ENCODE peak calls at places on chromosome X, in eight cellular contexts. One of them, this sample, is unnamed.

GRCh38 chrX:125628435-125628834 is 308.8 kb downstream of the TEX13C start:
- DNase-seq in sciatic nerve: no peak
- DNase-seq in Right ventricle myocardium superior: no peak
- DNase-seq in mammary epithelial cell: no peak
- DNase-seq in smooth muscle cell of the brain vasculature: no peak
- DNase-seq in islet precursor cell: no peak
- DNase-seq in thoracic aorta: no peak
- DNase-seq in trophoblast cell: no peak
- DNase-seq in this sample: no peak

GRCh38 chrX:65488496-65488895 is 46.1 kb downstream of the LAS1L start:
- DNase-seq in Right ventricle myocardium superior: no peak
- DNase-seq in smooth muscle cell of the brain vasculature: no peak
- DNase-seq in mammary epithelial cell: no peak
- DNase-seq in thoracic aorta: no peak
- DNase-seq in sciatic nerve: no peak
- DNase-seq in trophoblast cell: peak; percentile 64
- DNase-seq in islet precursor cell: no peak
- DNase-seq in this sample: no peak

GRCh38 chrX:133847595-133847994 is 137.8 kb downstream of the GPC3 start:
- DNase-seq in thoracic aorta: no peak
- DNase-seq in trophoblast cell: no peak
- DNase-seq in mammary epithelial cell: no peak
- DNase-seq in Right ventricle myocardium superior: no peak
- DNase-seq in sciatic nerve: no peak
- DNase-seq in smooth muscle cell of the brain vasculature: no peak
- DNase-seq in islet precursor cell: no peak
- DNase-seq in this sample: no peak

GRCh38 chrX:31459361-31459760 is 387.5 kb upstream of the FTHL17 start:
- DNase-seq in trophoblast cell: no peak
- DNase-seq in Right ventricle myocardium superior: no peak
- DNase-seq in thoracic aorta: no peak
- DNase-seq in smooth muscle cell of the brain vasculature: no peak
- DNase-seq in mammary epithelial cell: no peak
- DNase-seq in islet precursor cell: no peak
- DNase-seq in sciatic nerve: no peak
- DNase-seq in this sample: no peak

GRCh38 chrX:68757331-68757730 is 71.5 kb upstream of the EFNB1 start:
- DNase-seq in thoracic aorta: no peak
- DNase-seq in mammary epithelial cell: no peak
- DNase-seq in smooth muscle cell of the brain vasculature: no peak
- DNase-seq in trophoblast cell: no peak
- DNase-seq in islet precursor cell: peak; percentile 18
- DNase-seq in sciatic nerve: no peak
- DNase-seq in Right ventricle myocardium superior: no peak
- DNase-seq in this sample: no peak

GRCh38 chrX:1528186-1528883 is 8.7 kb downstream of the P2RY8 start:
- DNase-seq in mammary epithelial cell: no peak
- DNase-seq in Right ventricle myocardium superior: no peak
- DNase-seq in trophoblast cell: no peak
- DNase-seq in islet precursor cell: no peak
- DNase-seq in sciatic nerve: no peak
- DNase-seq in smooth muscle cell of the brain vasculature: no peak
- DNase-seq in thoracic aorta: no peak
- DNase-seq in this sample: peak; percentile 28

GRCh38 chrX:142616636-142617035 is 409.1 kb upstream of the SPANXN4 start:
- DNase-seq in mammary epithelial cell: no peak
- DNase-seq in sciatic nerve: no peak
- DNase-seq in smooth muscle cell of the brain vasculature: no peak
- DNase-seq in islet precursor cell: no peak
- DNase-seq in Right ventricle myocardium superior: no peak
- DNase-seq in thoracic aorta: no peak
- DNase-seq in trophoblast cell: no peak
- DNase-seq in this sample: no peak

GRCh38 chrX:40326186-40326965 is 228.6 kb upstream of the BCOR start:
- DNase-seq in Right ventricle myocardium superior: no peak
- DNase-seq in mammary epithelial cell: peak; percentile 28
- DNase-seq in sciatic nerve: no peak
- DNase-seq in islet precursor cell: peak; percentile 14
- DNase-seq in smooth muscle cell of the brain vasculature: no peak
- DNase-seq in trophoblast cell: no peak
- DNase-seq in thoracic aorta: no peak
- DNase-seq in this sample: no peak

GRCh38 chrX:124981420-124981819 is 338.3 kb upstream of the TEX13C start:
- DNase-seq in trophoblast cell: no peak
- DNase-seq in Right ventricle myocardium superior: no peak
- DNase-seq in smooth muscle cell of the brain vasculature: no peak
- DNase-seq in thoracic aorta: no peak
- DNase-seq in mammary epithelial cell: no peak
- DNase-seq in sciatic nerve: no peak
- DNase-seq in islet precursor cell: no peak
- DNase-seq in this sample: no peak

GRCh38 chrX:28158019-28158777 is 176.9 kb upstream of the DCAF8L1 start:
- DNase-seq in islet precursor cell: no peak
- DNase-seq in Right ventricle myocardium superior: no peak
- DNase-seq in sciatic nerve: no peak
- DNase-seq in mammary epithelial cell: no peak
- DNase-seq in trophoblast cell: no peak
- DNase-seq in thoracic aorta: no peak
- DNase-seq in smooth muscle cell of the brain vasculature: no peak
- DNase-seq in this sample: no peak

GRCh38 chrX:38999967-39000745 is 198.9 kb downstream of the MID1IP1 start:
- DNase-seq in trophoblast cell: no peak
- DNase-seq in mammary epithelial cell: no peak
- DNase-seq in thoracic aorta: no peak
- DNase-seq in smooth muscle cell of the brain vasculature: no peak
- DNase-seq in Right ventricle myocardium superior: no peak
- DNase-seq in islet precursor cell: no peak
- DNase-seq in sciatic nerve: no peak
- DNase-seq in this sample: no peak

GRCh38 chrX:118536687-118537461 is 41.3 kb downstream of the DOCK11 start:
- DNase-seq in sciatic nerve: no peak
- DNase-seq in islet precursor cell: peak; percentile 58
- DNase-seq in mammary epithelial cell: no peak
- DNase-seq in smooth muscle cell of the brain vasculature: no peak
- DNase-seq in thoracic aorta: no peak
- DNase-seq in Right ventricle myocardium superior: no peak
- DNase-seq in trophoblast cell: no peak
- DNase-seq in this sample: no peak

GRCh38 chrX:38006283-38006682 is at the start of gene SYTL5:
- DNase-seq in mammary epithelial cell: peak; percentile 10
- DNase-seq in trophoblast cell: peak; percentile 10
- DNase-seq in thoracic aorta: no peak
- DNase-seq in smooth muscle cell of the brain vasculature: no peak
- DNase-seq in islet precursor cell: no peak
- DNase-seq in sciatic nerve: no peak
- DNase-seq in Right ventricle myocardium superior: no peak
- DNase-seq in this sample: no peak

GRCh38 chrX:28854637-28855036 is 267.4 kb downstream of the IL1RAPL1 start:
- DNase-seq in sciatic nerve: no peak
- DNase-seq in thoracic aorta: no peak
- DNase-seq in islet precursor cell: no peak
- DNase-seq in trophoblast cell: no peak
- DNase-seq in smooth muscle cell of the brain vasculature: no peak
- DNase-seq in mammary epithelial cell: no peak
- DNase-seq in Right ventricle myocardium superior: no peak
- DNase-seq in this sample: no peak

GRCh38 chrX:3226087-3226486 is 120.4 kb downstream of the MXRA5 start:
- DNase-seq in trophoblast cell: no peak
- DNase-seq in thoracic aorta: no peak
- DNase-seq in islet precursor cell: no peak
- DNase-seq in smooth muscle cell of the brain vasculature: no peak
- DNase-seq in sciatic nerve: no peak
- DNase-seq in mammary epithelial cell: no peak
- DNase-seq in Right ventricle myocardium superior: no peak
- DNase-seq in this sample: no peak

GRCh38 chrX:1661048-1661921 is 46.4 kb downstream of the ASMT start:
- DNase-seq in sciatic nerve: no peak
- DNase-seq in thoracic aorta: no peak
- DNase-seq in Right ventricle myocardium superior: peak; percentile 64
- DNase-seq in islet precursor cell: peak; percentile 71
- DNase-seq in smooth muscle cell of the brain vasculature: no peak
- DNase-seq in trophoblast cell: peak; percentile 80
- DNase-seq in mammary epithelial cell: peak; percentile 12
- DNase-seq in this sample: peak; percentile 22

GRCh38 chrX:69066021-69066757 is 99.1 kb downstream of the PJA1 start:
- DNase-seq in smooth muscle cell of the brain vasculature: no peak
- DNase-seq in sciatic nerve: peak; percentile 27
- DNase-seq in trophoblast cell: no peak
- DNase-seq in thoracic aorta: no peak
- DNase-seq in islet precursor cell: peak; percentile 32
- DNase-seq in mammary epithelial cell: no peak
- DNase-seq in Right ventricle myocardium superior: no peak
- DNase-seq in this sample: no peak

GRCh38 chrX:14916017-14916674 is 42.9 kb downstream of the MOSPD2 start:
- DNase-seq in mammary epithelial cell: peak; percentile 62
- DNase-seq in smooth muscle cell of the brain vasculature: no peak
- DNase-seq in trophoblast cell: no peak
- DNase-seq in islet precursor cell: peak; percentile 66
- DNase-seq in sciatic nerve: no peak
- DNase-seq in thoracic aorta: no peak
- DNase-seq in Right ventricle myocardium superior: no peak
- DNase-seq in this sample: no peak

GRCh38 chrX:106035064-106035463 is 3.5 kb downstream of the SERPINA7 start:
- DNase-seq in mammary epithelial cell: no peak
- DNase-seq in Right ventricle myocardium superior: no peak
- DNase-seq in trophoblast cell: no peak
- DNase-seq in thoracic aorta: no peak
- DNase-seq in smooth muscle cell of the brain vasculature: no peak
- DNase-seq in sciatic nerve: no peak
- DNase-seq in islet precursor cell: no peak
- DNase-seq in this sample: no peak

GRCh38 chrX:50103866-50104566 is 96.8 kb downstream of the AKAP4 start:
- DNase-seq in smooth muscle cell of the brain vasculature: no peak
- DNase-seq in mammary epithelial cell: no peak
- DNase-seq in Right ventricle myocardium superior: no peak
- DNase-seq in trophoblast cell: no peak
- DNase-seq in islet precursor cell: no peak
- DNase-seq in thoracic aorta: no peak
- DNase-seq in sciatic nerve: no peak
- DNase-seq in this sample: no peak

GRCh38 chrX:10109695-10110094 is 47.1 kb upstream of the CLCN4 start:
- DNase-seq in mammary epithelial cell: no peak
- DNase-seq in trophoblast cell: no peak
- DNase-seq in islet precursor cell: no peak
- DNase-seq in Right ventricle myocardium superior: peak; percentile 77
- DNase-seq in sciatic nerve: no peak
- DNase-seq in smooth muscle cell of the brain vasculature: no peak
- DNase-seq in thoracic aorta: no peak
- DNase-seq in this sample: no peak

GRCh38 chrX:107738768-107739167 is 36.8 kb downstream of the TSC22D3 start:
- DNase-seq in Right ventricle myocardium superior: no peak
- DNase-seq in mammary epithelial cell: no peak
- DNase-seq in islet precursor cell: no peak
- DNase-seq in smooth muscle cell of the brain vasculature: no peak
- DNase-seq in sciatic nerve: no peak
- DNase-seq in trophoblast cell: no peak
- DNase-seq in thoracic aorta: no peak
- DNase-seq in this sample: no peak

GRCh38 chrX:30712214-30712613 is 59.0 kb downstream of the GK start:
- DNase-seq in mammary epithelial cell: no peak
- DNase-seq in trophoblast cell: no peak
- DNase-seq in thoracic aorta: no peak
- DNase-seq in islet precursor cell: no peak
- DNase-seq in sciatic nerve: no peak
- DNase-seq in smooth muscle cell of the brain vasculature: no peak
- DNase-seq in Right ventricle myocardium superior: no peak
- DNase-seq in this sample: no peak

GRCh38 chrX:136773649-136774048 is 7.1 kb downstream of the ARHGEF6 start:
- DNase-seq in trophoblast cell: no peak
- DNase-seq in islet precursor cell: no peak
- DNase-seq in mammary epithelial cell: no peak
- DNase-seq in thoracic aorta: no peak
- DNase-seq in Right ventricle myocardium superior: no peak
- DNase-seq in smooth muscle cell of the brain vasculature: no peak
- DNase-seq in sciatic nerve: no peak
- DNase-seq in this sample: no peak

GRCh38 chrX:68894142-68894512 is 65.3 kb downstream of the EFNB1 start:
- DNase-seq in smooth muscle cell of the brain vasculature: no peak
- DNase-seq in mammary epithelial cell: no peak
- DNase-seq in trophoblast cell: no peak
- DNase-seq in sciatic nerve: no peak
- DNase-seq in islet precursor cell: no peak
- DNase-seq in thoracic aorta: no peak
- DNase-seq in Right ventricle myocardium superior: peak; percentile 49
- DNase-seq in this sample: no peak

GRCh38 chrX:2311483-2311882 is 189.3 kb downstream of the DHRSX start:
- DNase-seq in thoracic aorta: no peak
- DNase-seq in islet precursor cell: peak; percentile 67
- DNase-seq in smooth muscle cell of the brain vasculature: no peak
- DNase-seq in Right ventricle myocardium superior: no peak
- DNase-seq in trophoblast cell: no peak
- DNase-seq in mammary epithelial cell: no peak
- DNase-seq in sciatic nerve: no peak
- DNase-seq in this sample: no peak

GRCh38 chrX:9767375-9767774 is 1.7 kb upstream of the GPR143 start:
- DNase-seq in sciatic nerve: no peak
- DNase-seq in smooth muscle cell of the brain vasculature: no peak
- DNase-seq in Right ventricle myocardium superior: no peak
- DNase-seq in thoracic aorta: no peak
- DNase-seq in trophoblast cell: no peak
- DNase-seq in islet precursor cell: no peak
- DNase-seq in mammary epithelial cell: no peak
- DNase-seq in this sample: no peak

GRCh38 chrX:103754401-103754800 is 22.2 kb upstream of the PLP1 start:
- DNase-seq in mammary epithelial cell: no peak
- DNase-seq in islet precursor cell: peak; percentile 81
- DNase-seq in Right ventricle myocardium superior: no peak
- DNase-seq in trophoblast cell: no peak
- DNase-seq in smooth muscle cell of the brain vasculature: no peak
- DNase-seq in thoracic aorta: no peak
- DNase-seq in sciatic nerve: no peak
- DNase-seq in this sample: no peak